ENCODE peak calls at places on chromosomes 4 and X, in eight cellular contexts. O is colonic mucosa, Q is HepG2, R is neural progenitor cell, P is MM.1S, X is PC-3, G is fibroblast of lung, L is IMR-90. Y is an unnamed sample.

GRCh38 chr4:122914938-122915337 is 7.5 kb downstream of the NUDT6 start:
- DNase-seq in O (no peak), Q (no peak), R (no peak), P (no peak), X (no peak), G (peak; percentile 51), L (peak; percentile 77), Y (peak; percentile 57)

GRCh38 chr4:82799006-82799881 is 648 bp upstream of the SCD5 start:
- DNase-seq in O (no peak), Q (no peak), R (peak; percentile 66), P (peak; percentile 75), X (peak; percentile 10), G (no peak), L (no peak), Y (peak; percentile 40)

GRCh38 chrX:71650333-71650969 is 16.9 kb upstream of the LOC101059915 start:
- DNase-seq in O (peak; percentile 41), Q (peak; percentile 14), R (no peak), P (peak; percentile 58), X (peak; percentile 26), G (no peak), L (no peak), Y (no peak)

GRCh38 chr4:83771113-83771705 is 235.3 kb downstream of the GPAT3 start:
- DNase-seq in O (no peak), Q (peak; percentile 21), R (peak; percentile 50), P (peak; percentile 29), X (peak; percentile 42), G (peak; percentile 29), L (peak; percentile 60), Y (peak; percentile 74)

GRCh38 chrX:44343412-44343942 is at the start of gene EFHC2:
- DNase-seq in O (no peak), Q (no peak), R (peak; percentile 46), P (peak; percentile 7), X (peak; percentile 24), G (peak; percentile 6), L (no peak), Y (peak; percentile 66)

GRCh38 chrX:17474892-17475291 is 99.9 kb downstream of the NHS start:
- DNase-seq in O (no peak), Q (no peak), R (no peak), P (no peak), X (peak; percentile 82), G (no peak), L (peak; percentile 55), Y (no peak)

GRCh38 chr4:76640252-76640925 is 205.4 kb downstream of the SHROOM3 start:
- DNase-seq in O (no peak), Q (no peak), R (no peak), P (peak; percentile 59), X (no peak), G (no peak), L (no peak), Y (no peak)

GRCh38 chrX:137363559-137363958 is 202.4 kb upstream of the ZIC3 start:
- DNase-seq in O (no peak), Q (no peak), R (peak; percentile 2), P (no peak), X (no peak), G (no peak), L (no peak), Y (no peak)

GRCh38 chr4:77669911-77670590 is 64.4 kb downstream of the CXCL13 start:
- DNase-seq in O (peak; percentile 56), Q (no peak), R (no peak), P (no peak), X (no peak), G (no peak), L (no peak), Y (no peak)

GRCh38 chrX:54184474-54184873 is 1.4 kb upstream of the FAM120C start:
- DNase-seq in O (no peak), Q (no peak), R (no peak), P (no peak), X (no peak), G (no peak), L (no peak), Y (no peak)

GRCh38 chrX:54181196-54181953 is 1.7 kb downstream of the FAM120C start:
- DNase-seq in O (no peak), Q (no peak), R (no peak), P (no peak), X (peak; percentile 27), G (peak; percentile 47), L (peak; percentile 41), Y (peak; percentile 51)

GRCh38 chrX:54180403-54180802 is 2.7 kb downstream of the FAM120C start:
- DNase-seq in O (no peak), Q (no peak), R (no peak), P (no peak), X (peak; percentile 39), G (no peak), L (peak; percentile 58), Y (peak; percentile 38)

GRCh38 chrX:54182194-54182863 is 725 bp downstream of the FAM120C start:
- DNase-seq in O (peak; percentile 72), Q (peak; percentile 18), R (peak; percentile 57), P (peak; percentile 56), X (peak; percentile 62), G (peak; percentile 27), L (no peak), Y (peak; percentile 52)

DNA sequence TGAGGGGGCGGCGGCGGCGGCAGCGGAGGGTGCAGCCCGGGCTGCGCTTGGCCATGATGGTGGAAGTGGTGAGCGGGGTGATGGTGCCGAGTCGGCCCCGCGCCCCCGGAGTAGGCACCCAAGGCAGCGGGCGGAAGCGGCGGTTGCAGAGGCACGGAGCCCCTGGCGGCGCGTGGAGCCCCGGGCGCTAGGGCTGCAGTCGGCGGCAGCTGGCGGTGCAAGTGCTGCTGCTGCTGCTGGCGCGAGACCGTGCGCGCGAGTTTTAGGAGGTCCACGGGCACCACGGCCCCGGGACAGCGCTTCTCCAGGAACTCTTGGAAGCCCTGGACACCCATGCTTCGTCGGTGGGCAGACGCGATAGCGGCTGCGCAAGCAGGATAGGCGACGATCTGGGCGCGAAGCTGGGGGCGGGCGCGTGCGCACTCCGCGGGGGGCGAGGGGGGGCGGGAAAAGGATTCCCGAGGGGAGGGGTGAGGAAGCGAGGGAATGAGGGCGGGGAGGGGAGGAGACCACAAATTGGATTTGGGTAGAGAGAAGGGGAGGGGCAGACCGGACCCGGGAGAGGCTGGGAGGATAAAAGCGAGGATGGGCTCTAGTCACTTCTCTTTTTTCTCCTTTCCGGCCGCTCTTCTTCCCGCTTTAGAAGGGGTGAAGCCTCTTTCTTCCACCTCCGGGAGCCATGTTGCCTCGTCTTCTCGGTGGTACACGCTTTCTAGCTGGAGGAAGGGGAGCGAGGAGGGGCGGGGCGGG is at the start of gene FAM120C:
- DNase-seq in O (peak; percentile 75), Q (peak; percentile 51), R (peak; percentile 80), P (peak; percentile 66), X (peak; percentile 71), G (peak; percentile 75), L (peak; percentile 64), Y (peak; percentile 80)
- H3K9ac ChIP-seq in O (peak within 1 kb of the TSS; percentile 55), Q (peak within 1 kb of the TSS; percentile 80), R (peak within 1 kb of the TSS; percentile 3), P (peak within 1 kb of the TSS; percentile 94), X (peak within 1 kb of the TSS; percentile 100), G (peak within 1 kb of the TSS; percentile 70), L (peak within 1 kb of the TSS; percentile 88), Y (peak within 1 kb of the TSS; percentile 89)

DNA sequence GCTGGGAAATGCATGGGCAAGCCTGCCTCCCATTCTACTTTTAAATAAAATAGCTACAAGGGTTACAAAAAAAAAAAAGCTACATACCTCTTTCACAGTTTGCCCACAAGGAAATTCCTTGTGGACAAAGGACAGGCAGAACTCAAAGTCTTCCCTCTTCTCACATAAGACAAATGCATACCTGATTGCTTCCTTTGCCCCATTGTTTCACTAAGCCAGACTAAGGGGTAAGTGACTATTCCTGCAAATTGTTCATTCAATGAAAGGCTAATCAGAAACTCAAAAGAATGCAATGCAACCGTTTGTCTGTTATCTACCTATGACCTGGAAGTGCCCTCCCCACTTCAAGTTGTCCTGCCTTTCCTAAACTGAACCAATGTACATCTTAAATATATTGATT is 780.6 kb downstream of the FAM133A start:
- DNase-seq in O (no peak), Q (no peak), R (peak; percentile 63), P (no peak), X (no peak), G (no peak), L (no peak), Y (no peak)
- H3K4me1 ChIP-seq in O (no peaks in the 10 kb centered on the region), Q (no peaks in the 10 kb centered on the region), R (peaks cover 23% of the 10 kb centered on the region), P (no peaks in the 10 kb centered on the region), X (no peaks in the 10 kb centered on the region), G (no peaks in the 10 kb centered on the region), L (no peaks in the 10 kb centered on the region), Y (no peaks in the 10 kb centered on the region)

DNA sequence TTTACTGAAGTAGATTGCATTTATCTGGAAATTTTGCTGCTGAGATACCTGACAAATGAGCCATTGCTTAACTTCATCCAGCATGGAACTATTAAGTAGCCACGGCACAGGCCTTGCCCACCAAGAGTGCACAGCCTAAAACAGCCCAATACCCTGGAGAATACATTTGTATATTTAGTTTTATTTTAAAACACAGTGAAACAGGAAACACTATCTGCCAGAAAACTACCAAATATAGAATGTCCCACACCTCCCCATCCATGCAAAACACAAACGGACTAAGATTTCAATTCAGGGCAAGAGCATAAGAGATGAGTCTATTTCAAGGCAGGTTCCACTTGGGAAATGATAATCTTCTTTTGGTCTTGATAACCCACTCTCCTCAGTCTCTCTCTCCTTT is 57.1 kb downstream of the MAML3 start:
- DNase-seq in O (no peak), Q (no peak), R (no peak), P (no peak), X (no peak), G (peak; percentile 65), L (peak; percentile 44), Y (no peak)
- H3K9ac ChIP-seq in O (no peak overlapping the region), Q (no peak overlapping the region), R (no peak overlapping the region), P (no peak overlapping the region), X (peak overlapping the region; percentile 90), G (peak overlapping the region; percentile 1), L (peak overlapping the region; percentile 37), Y (no peak overlapping the region)

GRCh38 chr4:168848112-168848511 is 161.9 kb downstream of the CBR4 start:
- DNase-seq in O (no peak), Q (peak; percentile 3), R (peak; percentile 29), P (no peak), X (no peak), G (peak; percentile 63), L (no peak), Y (peak; percentile 58)
- H3K4me1 ChIP-seq in O (no peaks in the 10 kb centered on the region), Q (peaks cover 7% of the 10 kb centered on the region), R (peaks cover 71% of the 10 kb centered on the region), P (peaks cover 17% of the 10 kb centered on the region), X (no peaks in the 10 kb centered on the region), G (peaks cover 9% of the 10 kb centered on the region), L (peaks cover 25% of the 10 kb centered on the region), Y (peaks cover 49% of the 10 kb centered on the region)

Y was measured in adipocyte.